ENCODE peak calls at places on chromosomes 4 and X, in six cellular contexts. One of them, this sample, is unnamed.

GRCh38 chrX:129945131-129945530 is 37.3 kb upstream of the BCORL1 start:
- DNase-seq in Karpas-422: no peak
- DNase-seq in mucosa of descending colon: no peak
- DNase-seq in fibroblast of pulmonary artery: no peak
- DNase-seq in left cardiac atrium: no peak
- DNase-seq in activated T-helper 1 cell treated with Interleukin-2 at 50 U/mL for 16 hours: no peak
- DNase-seq in this sample: no peak

GRCh38 chr4:185638548-185639301 is 103.4 kb upstream of the PDLIM3 start:
- DNase-seq in Karpas-422: no peak
- DNase-seq in mucosa of descending colon: no peak
- DNase-seq in fibroblast of pulmonary artery: peak; percentile 10
- DNase-seq in left cardiac atrium: no peak
- DNase-seq in activated T-helper 1 cell treated with Interleukin-2 at 50 U/mL for 16 hours: no peak
- DNase-seq in this sample: no peak

GRCh38 chr4:159549092-159549491 is 446.2 kb downstream of the RAPGEF2 start:
- DNase-seq in Karpas-422: no peak
- DNase-seq in mucosa of descending colon: no peak
- DNase-seq in fibroblast of pulmonary artery: no peak
- DNase-seq in left cardiac atrium: no peak
- DNase-seq in activated T-helper 1 cell treated with Interleukin-2 at 50 U/mL for 16 hours: no peak
- DNase-seq in this sample: no peak

GRCh38 chr4:48093949-48094550 is 40.0 kb downstream of the TXK start:
- DNase-seq in Karpas-422: no peak
- DNase-seq in mucosa of descending colon: peak; percentile 49
- DNase-seq in fibroblast of pulmonary artery: peak; percentile 31
- DNase-seq in left cardiac atrium: no peak
- DNase-seq in activated T-helper 1 cell treated with Interleukin-2 at 50 U/mL for 16 hours: no peak
- DNase-seq in this sample: peak; percentile 76

GRCh38 chr4:158302076-158302866 is 92.0 kb downstream of the TMEM144 start:
- DNase-seq in Karpas-422: no peak
- DNase-seq in mucosa of descending colon: no peak
- DNase-seq in fibroblast of pulmonary artery: peak; percentile 85
- DNase-seq in left cardiac atrium: no peak
- DNase-seq in activated T-helper 1 cell treated with Interleukin-2 at 50 U/mL for 16 hours: no peak
- DNase-seq in this sample: peak; percentile 66

GRCh38 chr4:178917756-178918155 is 1475.5 kb upstream of the AGA start:
- DNase-seq in Karpas-422: no peak
- DNase-seq in mucosa of descending colon: no peak
- DNase-seq in fibroblast of pulmonary artery: no peak
- DNase-seq in left cardiac atrium: no peak
- DNase-seq in activated T-helper 1 cell treated with Interleukin-2 at 50 U/mL for 16 hours: no peak
- DNase-seq in this sample: no peak

GRCh38 chr4:53061467-53061866 is 199.3 kb downstream of the RASL11B start:
- DNase-seq in Karpas-422: no peak
- DNase-seq in mucosa of descending colon: no peak
- DNase-seq in fibroblast of pulmonary artery: no peak
- DNase-seq in left cardiac atrium: no peak
- DNase-seq in activated T-helper 1 cell treated with Interleukin-2 at 50 U/mL for 16 hours: no peak
- DNase-seq in this sample: no peak

GRCh38 chrX:13485167-13485566 is 84.2 kb upstream of the EGFL6 start:
- DNase-seq in Karpas-422: no peak
- DNase-seq in mucosa of descending colon: no peak
- DNase-seq in fibroblast of pulmonary artery: no peak
- DNase-seq in left cardiac atrium: no peak
- DNase-seq in activated T-helper 1 cell treated with Interleukin-2 at 50 U/mL for 16 hours: no peak
- DNase-seq in this sample: no peak

GRCh38 chr4:139858436-139859225 is 193.0 kb downstream of the MGST2 start:
- DNase-seq in Karpas-422: no peak
- DNase-seq in mucosa of descending colon: no peak
- DNase-seq in fibroblast of pulmonary artery: no peak
- DNase-seq in left cardiac atrium: no peak
- DNase-seq in activated T-helper 1 cell treated with Interleukin-2 at 50 U/mL for 16 hours: no peak
- DNase-seq in this sample: no peak

GRCh38 chrX:119570351-119570835 is 4.0 kb upstream of the UBE2A start:
- DNase-seq in Karpas-422: no peak
- DNase-seq in mucosa of descending colon: no peak
- DNase-seq in fibroblast of pulmonary artery: no peak
- DNase-seq in left cardiac atrium: no peak
- DNase-seq in activated T-helper 1 cell treated with Interleukin-2 at 50 U/mL for 16 hours: no peak
- DNase-seq in this sample: no peak

GRCh38 chr4:2059034-2059725 is at the start of gene NAT8L:
- DNase-seq in Karpas-422: no peak
- DNase-seq in mucosa of descending colon: peak; percentile 44
- DNase-seq in fibroblast of pulmonary artery: no peak
- DNase-seq in left cardiac atrium: no peak
- DNase-seq in activated T-helper 1 cell treated with Interleukin-2 at 50 U/mL for 16 hours: no peak
- DNase-seq in this sample: no peak

GRCh38 chrX:80876877-80877276 is 67.2 kb upstream of the BRWD3 start:
- DNase-seq in Karpas-422: peak; percentile 79
- DNase-seq in mucosa of descending colon: no peak
- DNase-seq in fibroblast of pulmonary artery: peak; percentile 57
- DNase-seq in left cardiac atrium: no peak
- DNase-seq in activated T-helper 1 cell treated with Interleukin-2 at 50 U/mL for 16 hours: no peak
- DNase-seq in this sample: no peak

GRCh38 chrX:116204947-116205346 is 34.4 kb downstream of the AGTR2 start:
- DNase-seq in Karpas-422: peak; percentile 73
- DNase-seq in mucosa of descending colon: no peak
- DNase-seq in fibroblast of pulmonary artery: peak; percentile 41
- DNase-seq in left cardiac atrium: no peak
- DNase-seq in activated T-helper 1 cell treated with Interleukin-2 at 50 U/mL for 16 hours: no peak
- DNase-seq in this sample: no peak

GRCh38 chr4:122218762-122219161 is 66.6 kb downstream of the BLTP1 start:
- DNase-seq in Karpas-422: peak; percentile 59
- DNase-seq in mucosa of descending colon: no peak
- DNase-seq in fibroblast of pulmonary artery: peak; percentile 21
- DNase-seq in left cardiac atrium: no peak
- DNase-seq in activated T-helper 1 cell treated with Interleukin-2 at 50 U/mL for 16 hours: no peak
- DNase-seq in this sample: no peak

GRCh38 chr4:122533841-122534240 is 77.3 kb upstream of the IL2 start:
- DNase-seq in Karpas-422: no peak
- DNase-seq in mucosa of descending colon: no peak
- DNase-seq in fibroblast of pulmonary artery: no peak
- DNase-seq in left cardiac atrium: no peak
- DNase-seq in activated T-helper 1 cell treated with Interleukin-2 at 50 U/mL for 16 hours: no peak
- DNase-seq in this sample: no peak